ENCODE peak calls at places on chromosomes 6 and 20, in ten cellular contexts. O is activated T-helper 2 cell treated with anti-CD3 and anti-CD28 coated beads, Interferon-gamma antibody, Interleukin-2, Interleukin-4, amounts not matched to agents 10 μg/mL and 5 μg/mL and 100 μg/mL, durations not matched to agents 14 hours and 24 hours and 36 hours; B is stimulated activated CD4-positive, alpha-beta T cell treated with anti-CD3 and anti-CD28 coated beads, Interleukin-2, amount 100 ng/mL, for 24 hours; M is heart right ventricle; X is GDM1; G is kidney tubule cell; J is pancreas; W is NCI-H2171 treated with DMSO at 0.1 percent for 48 hours; K is H9; I is activated CD4-positive, alpha-beta T cell treated with anti-CD3 and anti-CD28 coated beads for 36 hours. T is an unnamed sample.

GRCh38 chr20:17177341-17177740 is 49.5 kb upstream of the PCSK2 start:
- DNase-seq in X (no peak), W (no peak), K (no peak), I (no peak), G (no peak), B (no peak), M (no peak), O (no peak), J (no peak), T (no peak)

GRCh38 chr6:99614430-99615161 is 8.0 kb downstream of the PRDM13 start:
- DNase-seq in K (peak), B (peak), O (no peak), W (peak), G (no peak), I (peak), X (no peak), J (no peak), M (no peak), T (no peak)

GRCh38 chr20:32828029-32828666 is 8.4 kb downstream of the MAPRE1 start:
- DNase-seq in K (no peak), I (no peak), J (no peak), W (no peak), B (no peak), M (no peak), O (no peak), X (no peak), G (peak), T (no peak)

GRCh38 chr20:1154734-1155133 is 30.0 kb downstream of the TMEM74B start:
- DNase-seq in G (no peak), O (no peak), M (no peak), J (no peak), I (no peak), B (no peak), W (no peak), K (no peak), X (no peak), T (no peak)

GRCh38 chr6:593139-593906 is 63.6 kb downstream of the HUS1B start:
- DNase-seq in G (peak), X (peak), O (peak), M (no peak), J (peak), K (no peak), W (peak), I (peak), B (peak), T (peak)

GRCh38 chr6:34595332-34596090 is 39.4 kb upstream of the SPDEF start:
- DNase-seq in G (no peak), O (no peak), X (no peak), B (no peak), W (no peak), K (no peak), I (no peak), J (no peak), M (no peak), T (no peak)

GRCh38 chr6:29488874-29489273 is 1.1 kb upstream of the MAS1L start:
- DNase-seq in J (no peak), G (no peak), I (no peak), O (no peak), X (no peak), K (no peak), B (no peak), M (no peak), W (no peak), T (no peak)

GRCh38 chr6:121523628-121524027 is 88.2 kb downstream of the GJA1 start:
- DNase-seq in W (no peak), X (no peak), O (no peak), B (no peak), J (no peak), K (no peak), M (no peak), I (no peak), G (no peak), T (no peak)

GRCh38 chr6:1117530-1118286 is 194.2 kb upstream of the FOXQ1 start:
- DNase-seq in G (no peak), B (no peak), O (no peak), I (no peak), J (no peak), W (no peak), M (no peak), X (no peak), K (no peak), T (no peak)

GRCh38 chr6:96520039-96520850 is 1.4 kb upstream of the UFL1 start:
- DNase-seq in M (no peak), B (no peak), X (no peak), O (no peak), G (peak), J (peak), K (peak), W (no peak), I (no peak), T (no peak)

GRCh38 chr20:56393133-56393472 is 658 bp downstream of the CSTF1 start:
- DNase-seq in W (peak), X (no peak), M (no peak), G (peak), I (peak), O (no peak), J (no peak), B (no peak), K (no peak), T (no peak)

GRCh38 chr6:109455161-109455501 is 441 bp downstream of the MICAL1 start:
- DNase-seq in M (no peak), B (peak), W (no peak), J (no peak), G (no peak), X (no peak), O (peak), I (peak), K (no peak), T (no peak)

GRCh38 chr6:2225422-2226392 is 19.7 kb downstream of the GMDS start:
- DNase-seq in J (peak), I (no peak), X (no peak), G (peak), M (no peak), K (no peak), W (no peak), O (no peak), B (no peak), T (no peak)

T was measured in ovary.